ENCODE peak calls at places on chromosomes 5 and 9, in nine cellular contexts. U is sigmoid colon, W is ovary, I is A549, A is stomach, J is transverse colon, H is K562, V is SK-N-SH, K is GM12878. T is an unnamed sample.

GRCh38 chr5:125530833-125531610 is 784.6 kb upstream of the ZNF608 start:
- DNase-seq in U (no peak), W (no peak), I (no peak), A (no peak), J (no peak), H (no peak), V (no peak), K (no peak), T (no peak)

GRCh38 chr5:83364322-83365299 is 106.9 kb upstream of the VCAN start:
- DNase-seq in U (no peak), W (no peak), I (no peak), A (no peak), J (no peak), H (no peak), V (no peak), K (peak), T (no peak)

GRCh38 chr5:79837707-79838620 is 148.3 kb downstream of the CMYA5 start:
- DNase-seq in U (peak), W (peak), I (no peak), A (no peak), J (no peak), H (no peak), V (no peak), K (no peak), T (no peak)

GRCh38 chr5:146540421-146540820 is 24.4 kb upstream of the GPR151 start:
- DNase-seq in U (no peak), W (no peak), I (no peak), A (no peak), J (no peak), H (no peak), V (no peak), K (no peak), T (no peak)

GRCh38 chr9:128208943-128209695 is 5.9 kb downstream of the DNM1 start:
- DNase-seq in U (no peak), W (no peak), I (no peak), A (no peak), J (no peak), H (no peak), V (no peak), K (no peak), T (no peak)

GRCh38 chr5:57207681-57208080 is 33.8 kb downstream of the GPBP1 start:
- DNase-seq in U (peak), W (no peak), I (no peak), A (no peak), J (peak), H (no peak), V (no peak), K (no peak), T (no peak)

GRCh38 chr5:577800-578199 is 34.3 kb upstream of the CEP72 start:
- DNase-seq in U (no peak), W (no peak), I (no peak), A (no peak), J (no peak), H (no peak), V (no peak), K (no peak), T (no peak)

GRCh38 chr5:151870820-151871219 is 53.8 kb downstream of the GLRA1 start:
- DNase-seq in U (no peak), W (no peak), I (peak), A (no peak), J (peak), H (peak), V (no peak), K (no peak), T (no peak)

GRCh38 chr5:31209341-31209740 is 15.9 kb downstream of the CDH6 start:
- DNase-seq in U (no peak), W (no peak), I (no peak), A (no peak), J (no peak), H (no peak), V (no peak), K (no peak), T (no peak)

GRCh38 chr9:121735065-121735791 is 83.8 kb downstream of the DAB2IP start:
- DNase-seq in U (no peak), W (no peak), I (peak), A (no peak), J (peak), H (peak), V (no peak), K (no peak), T (no peak)

GRCh38 chr9:35726876-35727438 is 5.0 kb downstream of the TLN1 start:
- DNase-seq in U (peak), W (no peak), I (peak), A (no peak), J (peak), H (no peak), V (no peak), K (no peak), T (no peak)

GRCh38 chr9:134455951-134456739 is 129.9 kb downstream of the RXRA start:
- DNase-seq in U (peak), W (peak), I (peak), A (peak), J (peak), H (peak), V (peak), K (no peak), T (peak)
- H3K27ac ChIP-seq in U (peak), W (peak), I (peak), A (peak), J (peak), H (no peak), V (peak), K (no peak), T (peak)

GRCh38 chr9:91907387-91908292 is 42.4 kb downstream of the ROR2 start:
- DNase-seq in U (no peak), W (no peak), I (no peak), A (no peak), J (no peak), H (peak), V (no peak), K (no peak), T (no peak)

GRCh38 chr9:91904541-91905236 is 45.3 kb downstream of the ROR2 start:
- DNase-seq in U (no peak), W (no peak), I (no peak), A (no peak), J (no peak), H (no peak), V (no peak), K (no peak), T (no peak)

GRCh38 chr9:91908293-91908623 is 41.8 kb downstream of the ROR2 start:
- DNase-seq in U (no peak), W (no peak), I (no peak), A (no peak), J (no peak), H (no peak), V (no peak), K (no peak), T (no peak)

GRCh38 chr9:91905237-91905650 is 44.8 kb downstream of the ROR2 start:
- DNase-seq in U (no peak), W (no peak), I (no peak), A (no peak), J (no peak), H (no peak), V (no peak), K (no peak), T (no peak)

GRCh38 chr9:91905958-91906585 is 44.0 kb downstream of the ROR2 start:
- DNase-seq in U (no peak), W (no peak), I (no peak), A (peak), J (peak), H (peak), V (no peak), K (no peak), T (no peak)
- TF ChIP-seq EP300 in U (no peak), W (no peak), I (no peak), A (no peak), J (no peak), H (no peak), V (no peak), K (no peak), T (no peak)

GRCh38 chr9:133167769-133168168 is 4.1 kb upstream of the GBGT1 start:
- DNase-seq in U (peak), W (no peak), I (no peak), A (no peak), J (no peak), H (no peak), V (no peak), K (no peak), T (no peak)
- H3K27ac ChIP-seq in U (no peak), W (no peak), I (peak), A (no peak), J (no peak), H (no peak), V (no peak), K (no peak), T (no peak)

DNA sequence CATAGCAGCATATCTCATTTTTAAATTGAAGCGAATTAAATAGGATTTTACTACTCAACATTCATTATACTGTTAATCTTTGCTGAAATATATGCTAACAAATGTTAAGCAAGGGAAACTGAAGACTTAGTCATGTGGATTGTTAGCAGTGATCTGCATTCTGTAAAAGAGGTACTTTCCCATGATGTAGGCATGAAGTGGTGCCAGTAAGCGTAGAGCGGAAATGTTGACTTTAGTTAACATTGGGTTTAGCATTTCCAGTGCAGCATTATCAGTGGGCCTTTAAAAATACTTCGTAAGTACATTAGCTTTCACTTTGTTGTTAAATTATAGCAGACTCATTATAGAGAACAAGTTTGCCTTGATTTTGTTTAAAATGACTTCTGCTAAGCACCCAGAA is 130.3 kb downstream of the CDC42SE2 start:
- DNase-seq in U (no peak), W (no peak), I (no peak), A (peak), J (no peak), H (no peak), V (no peak), K (peak), T (no peak)
- TF ChIP-seq EP300 in U (no peak), W (no peak), I (no peak), A (no peak), J (no peak), H (no peak), V (no peak), K (no peak), T (no peak)

DNA sequence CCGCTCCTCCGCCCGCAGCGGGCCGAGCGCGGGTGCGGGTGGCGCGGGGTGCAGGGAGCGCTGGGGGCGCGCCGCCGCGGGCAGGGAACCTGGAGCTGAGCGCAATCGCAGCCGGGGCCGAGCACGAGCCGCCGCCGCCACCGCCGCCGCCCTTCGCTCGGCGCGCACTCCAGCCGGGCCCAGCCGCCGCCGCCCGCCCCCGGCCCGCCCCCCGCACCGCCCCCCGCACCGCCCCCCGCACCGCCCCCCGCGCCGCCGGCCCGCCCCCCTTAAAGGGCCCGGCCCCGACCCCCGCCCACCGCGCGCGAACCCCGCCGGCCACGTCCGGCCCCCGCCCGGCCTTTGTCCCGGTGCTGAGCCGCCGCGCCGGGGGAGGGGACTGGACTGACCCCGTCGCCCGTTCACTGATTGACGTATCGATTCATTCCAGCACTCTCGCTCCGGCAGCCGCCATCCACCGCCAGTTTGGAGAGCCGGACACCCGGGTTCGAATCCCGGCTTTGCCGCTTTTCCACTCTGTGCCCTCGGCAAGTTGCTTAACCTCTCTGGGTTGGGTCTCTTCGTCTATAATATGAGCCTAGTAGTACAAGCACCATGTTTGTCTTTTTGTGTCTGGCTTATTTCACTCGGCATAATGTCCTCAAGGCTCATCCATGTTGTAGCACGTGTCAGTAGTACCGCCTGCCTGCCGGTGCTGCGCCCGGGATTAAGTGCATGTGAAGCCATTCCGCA is at the start of gene SH3PXD2B:
- DNase-seq in U (peak), W (peak), I (peak), A (peak), J (peak), H (peak), V (peak), K (no peak), T (peak)
- H3K27ac ChIP-seq in U (peak), W (peak), I (peak), A (peak), J (peak), H (no peak), V (peak), K (no peak), T (peak)

GRCh38 chr9:123397975-123398374 is 42.0 kb downstream of the CRB2 start:
- DNase-seq in U (no peak), W (no peak), I (no peak), A (no peak), J (no peak), H (no peak), V (no peak), K (no peak), T (no peak)

GRCh38 chr9:123392802-123393201 is 36.8 kb downstream of the CRB2 start:
- DNase-seq in U (no peak), W (no peak), I (no peak), A (no peak), J (no peak), H (no peak), V (no peak), K (no peak), T (no peak)

GRCh38 chr9:123394291-123395235 is 38.6 kb downstream of the CRB2 start:
- DNase-seq in U (no peak), W (no peak), I (no peak), A (no peak), J (no peak), H (no peak), V (no peak), K (no peak), T (no peak)

GRCh38 chr9:123396007-123396511 is 40.1 kb downstream of the CRB2 start:
- DNase-seq in U (no peak), W (no peak), I (no peak), A (no peak), J (no peak), H (peak), V (no peak), K (no peak), T (no peak)

DNA sequence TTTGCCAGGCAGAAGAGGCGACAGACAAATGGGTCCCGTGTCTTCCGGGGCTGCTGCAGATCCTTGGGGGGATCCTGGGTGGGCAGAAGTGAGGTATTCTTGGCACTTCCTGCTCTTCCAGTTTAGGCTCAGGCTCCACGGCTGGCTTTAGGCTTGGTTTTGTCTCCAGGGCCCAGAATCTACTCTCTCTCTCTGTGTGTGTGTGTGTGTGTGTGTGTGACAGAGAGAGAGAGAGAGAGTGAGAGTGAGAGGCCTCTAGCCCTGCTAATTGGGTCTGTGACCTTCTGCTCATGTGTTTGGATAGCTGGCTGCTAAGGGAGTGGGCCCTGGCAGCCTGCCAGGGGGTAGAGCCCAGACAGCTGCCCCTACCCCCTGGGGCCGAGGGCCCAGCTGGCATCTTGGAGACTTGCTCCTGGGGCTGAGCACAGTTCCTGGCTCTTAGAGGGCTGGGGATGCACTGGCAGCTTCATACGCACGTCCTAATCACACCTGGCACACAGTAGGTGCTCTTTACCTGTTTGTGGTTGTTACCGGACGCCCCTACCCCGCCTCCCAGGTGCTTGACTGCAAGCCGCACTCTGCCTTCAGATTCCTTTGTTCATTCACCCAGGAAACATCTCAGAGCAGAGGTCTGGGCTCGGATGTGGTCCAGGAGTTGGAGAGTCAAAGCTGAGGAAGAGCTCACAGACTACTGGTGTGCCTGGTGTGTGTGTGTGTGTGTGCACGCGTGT is 39.4 kb downstream of the CRB2 start:
- DNase-seq in U (no peak), W (no peak), I (no peak), A (no peak), J (no peak), H (no peak), V (peak), K (no peak), T (no peak)
- TF ChIP-seq EP300 in U (no peak), W (no peak), I (no peak), A (no peak), J (no peak), H (no peak), V (no peak), K (no peak), T (no peak)

DNA sequence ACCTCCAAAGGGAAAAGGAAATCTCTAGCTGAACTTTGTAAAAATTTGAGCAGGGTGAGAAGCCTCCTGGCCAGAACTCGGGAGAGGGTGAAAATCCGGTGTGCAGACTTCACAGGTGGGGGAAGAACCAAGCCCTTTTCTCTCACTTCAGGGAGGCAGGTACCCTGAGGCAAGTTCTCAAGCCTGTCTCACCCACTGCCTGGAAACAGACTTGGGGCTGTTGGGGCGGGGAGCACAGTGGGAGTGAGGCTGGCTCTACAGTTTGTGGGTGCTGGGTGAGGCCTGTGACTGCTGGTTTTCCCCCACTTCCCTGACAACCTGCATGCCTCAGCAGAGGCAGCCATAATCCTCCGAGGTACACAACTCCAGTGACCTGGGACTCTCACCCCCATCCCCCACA is 187.1 kb downstream of the KIF4B start:
- DNase-seq in U (no peak), W (no peak), I (no peak), A (no peak), J (no peak), H (no peak), V (no peak), K (no peak), T (no peak)
- H3K27ac ChIP-seq in U (no peak), W (no peak), I (no peak), A (no peak), J (no peak), H (no peak), V (no peak), K (no peak), T (peak)

GRCh38 chr9:105415344-105415980 is 32.4 kb upstream of the FSD1L start:
- DNase-seq in U (peak), W (peak), I (peak), A (peak), J (peak), H (peak), V (peak), K (no peak), T (no peak)
- TF ChIP-seq EP300 in U (no peak), W (no peak), I (no peak), A (no peak), J (no peak), H (no peak), V (no peak), K (no peak), T (no peak)

DNA sequence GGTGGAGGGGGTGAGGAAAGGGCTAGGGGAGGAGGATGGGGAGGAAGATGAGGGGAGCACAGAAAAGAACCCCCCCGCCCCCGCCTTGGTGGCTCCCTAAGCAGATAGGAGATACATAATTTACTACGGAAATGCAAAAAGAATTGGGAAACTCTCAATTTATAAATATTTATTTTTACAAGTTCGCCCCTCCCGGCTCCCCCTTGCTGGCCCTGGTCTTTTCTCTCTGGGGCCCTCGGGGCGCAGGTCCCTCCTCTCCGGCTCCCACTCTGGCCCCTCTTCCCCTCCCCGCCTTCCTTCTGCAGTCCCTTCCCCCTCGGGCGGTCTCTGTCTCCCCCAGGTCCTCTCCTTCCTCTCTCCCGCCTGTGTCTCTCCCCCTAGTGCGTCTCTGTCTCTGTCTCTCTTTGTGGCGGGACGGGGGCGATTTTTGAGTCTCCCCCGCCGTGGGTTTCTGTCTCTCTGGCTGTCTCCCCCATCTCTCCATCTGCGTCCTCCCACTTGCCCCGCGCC is 173.6 kb upstream of the IER5L start:
- DNase-seq in U (peak), W (peak), I (no peak), A (no peak), J (no peak), H (no peak), V (peak), K (no peak), T (no peak)
- H3K27ac ChIP-seq in U (peak), W (peak), I (peak), A (peak), J (peak), H (no peak), V (peak), K (no peak), T (peak)

T was measured in suprapubic skin.